ENCODE peak calls at places on chromosomes 12 and 14, in six cellular contexts. D is D341Med, R is BJ, K is GM03348, B is AG08396, V is left kidney. J is an unnamed sample.

GRCh38 chr12:55712154-55712553 is 3.7 kb upstream of the BLOC1S1 start:
- DNase-seq in V (peak), R (no peak), D (no peak), K (no peak), B (no peak), J (no peak)

GRCh38 chr12:113007166-113007565 is 28.8 kb downstream of the OAS2 start:
- DNase-seq in V (no peak), B (peak), K (no peak), R (peak), D (no peak), J (peak)

GRCh38 chr14:22900088-22900799 is 17.2 kb downstream of the REM2 start:
- DNase-seq in V (peak), D (peak), K (peak), B (peak), R (no peak), J (no peak)

GRCh38 chr12:51482808-51483532 is 58.3 kb downstream of the SLC4A8 start:
- DNase-seq in K (peak), V (peak), B (peak), R (no peak), D (no peak), J (no peak)

GRCh38 chr12:88646824-88647223 is 66.6 kb upstream of the KITLG start:
- DNase-seq in K (no peak), B (no peak), D (no peak), V (no peak), R (no peak), J (no peak)

GRCh38 chr14:37641117-37641516 is 45.7 kb downstream of the TTC6 start:
- DNase-seq in R (no peak), V (no peak), D (no peak), B (no peak), K (no peak), J (no peak)

GRCh38 chr12:102023343-102023930 is 38.4 kb downstream of the WASHC3 start:
- DNase-seq in K (peak), B (peak), R (peak), D (no peak), V (no peak), J (peak)

GRCh38 chr14:103542545-103543088 is 13.6 kb downstream of the TRMT61A start:
- DNase-seq in K (peak), V (peak), B (no peak), D (no peak), R (no peak), J (no peak)

GRCh38 chr12:53059434-53060063 is 9.7 kb downstream of the TNS2 start:
- DNase-seq in R (no peak), D (peak), B (no peak), K (no peak), V (no peak), J (no peak)

GRCh38 chr12:41225179-41225578 is 37.1 kb downstream of the PDZRN4 start:
- DNase-seq in V (no peak), B (no peak), K (no peak), D (no peak), R (no peak), J (no peak)

GRCh38 chr14:80483331-80483730 is 272.0 kb upstream of the DIO2 start:
- DNase-seq in R (no peak), V (no peak), B (no peak), K (no peak), D (no peak), J (no peak)

GRCh38 chr12:15446798-15447197 is 124.5 kb downstream of the PTPRO start:
- DNase-seq in D (no peak), R (no peak), B (peak), V (no peak), K (no peak), J (no peak)

GRCh38 chr14:100747736-100748135 is 21.0 kb downstream of the DLK1 start:
- DNase-seq in V (no peak), R (no peak), D (no peak), K (no peak), B (no peak), J (no peak)

GRCh38 chr12:54603173-54603814 is 14.8 kb upstream of the PPP1R1A start:
- DNase-seq in B (peak), V (peak), D (peak), R (no peak), K (peak), J (peak)

GRCh38 chr14:54481695-54482094 is 7.1 kb downstream of the GMFB start:
- DNase-seq in V (no peak), R (no peak), B (no peak), K (no peak), D (no peak), J (no peak)

GRCh38 chr14:24058260-24058950 is 6.6 kb downstream of the CARMIL3 start:
- DNase-seq in V (peak), B (peak), D (peak), K (peak), R (no peak), J (peak)

GRCh38 chr14:36478782-36479181 is 41.2 kb downstream of the NKX2-1 start:
- DNase-seq in V (no peak), D (no peak), B (no peak), K (no peak), R (no peak), J (no peak)

GRCh38 chr14:60327447-60328331 is 78.7 kb downstream of the PPM1A start:
- DNase-seq in K (peak), B (peak), V (peak), D (peak), R (no peak), J (no peak)

GRCh38 chr14:66483322-66483721 is 2.8 kb upstream of the CCDC196 start:
- DNase-seq in V (no peak), R (no peak), D (no peak), B (no peak), K (no peak), J (no peak)

GRCh38 chr14:70002589-70003240 is 123.5 kb downstream of the SMOC1 start:
- DNase-seq in V (peak), B (no peak), D (no peak), K (no peak), R (no peak), J (no peak)